ENCODE peak calls at places on chromosome 3, in seven cellular contexts. C, K, F, B, A, W and Z are unnamed samples.

GRCh38 chr3:169478566-169479313 is 184.8 kb downstream of the MECOM start:
- DNase-seq in A (no peak), K (no peak), W (no peak), B (no peak), F (no peak), C (peak), Z (no peak)

GRCh38 chr3:24704496-24704895 is 209.8 kb upstream of the THRB start:
- DNase-seq in W (no peak), B (no peak), C (peak), F (peak), K (no peak), A (no peak), Z (no peak)

GRCh38 chr3:186612721-186613636 is at the start of gene AHSG:
- DNase-seq in W (no peak), A (no peak), F (no peak), B (no peak), K (no peak), C (no peak), Z (no peak)

GRCh38 chr3:46489875-46490274 is 7.9 kb upstream of the RTP3 start:
- DNase-seq in B (peak), F (peak), W (no peak), C (peak), A (no peak), K (no peak), Z (no peak)

GRCh38 chr3:9730747-9731205 is 759 bp upstream of the BRPF1 start:
- DNase-seq in A (no peak), F (no peak), W (peak), B (no peak), C (no peak), K (no peak), Z (no peak)

GRCh38 chr3:99875573-99875924 is 57.9 kb downstream of the CMSS1 start:
- DNase-seq in C (peak), B (no peak), F (no peak), A (no peak), K (peak), W (peak), Z (no peak)

GRCh38 chr3:39290255-39290654 is 10.4 kb upstream of the CX3CR1 start:
- DNase-seq in C (no peak), B (no peak), K (no peak), A (no peak), F (no peak), W (no peak), Z (no peak)

GRCh38 chr3:161096771-161097367 is 8.3 kb downstream of the B3GALNT1 start:
- DNase-seq in F (peak), C (peak), A (no peak), B (peak), K (peak), W (peak), Z (peak)

GRCh38 chr3:105406268-105406667 is 39.6 kb downstream of the ALCAM start:
- DNase-seq in C (no peak), F (no peak), W (no peak), B (no peak), K (no peak), A (no peak), Z (no peak)

GRCh38 chr3:160665784-160666526 is 11.0 kb upstream of the ARL14 start:
- DNase-seq in B (no peak), W (no peak), F (peak), K (peak), C (peak), A (no peak), Z (no peak)

GRCh38 chr3:103210583-103210982 is 775.8 kb downstream of the ZPLD1 start:
- DNase-seq in B (no peak), K (no peak), A (no peak), F (no peak), C (no peak), W (no peak), Z (no peak)

GRCh38 chr3:195001261-195001660 is 269.7 kb downstream of the XXYLT1 start:
- DNase-seq in F (no peak), W (no peak), C (no peak), K (no peak), B (no peak), A (no peak), Z (no peak)

GRCh38 chr3:45617430-45618080 is 23.0 kb downstream of the LIMD1 start:
- DNase-seq in F (no peak), C (no peak), W (no peak), B (no peak), A (no peak), K (no peak), Z (no peak)

GRCh38 chr3:20023663-20024417 is 11.8 kb upstream of the PP2D1 start:
- DNase-seq in F (no peak), B (peak), C (peak), K (no peak), W (no peak), A (peak), Z (peak)

GRCh38 chr3:129633751-129634481 is 27.4 kb upstream of the PLXND1 start:
- DNase-seq in K (peak), F (peak), W (peak), B (no peak), A (no peak), C (no peak), Z (no peak)

GRCh38 chr3:46705022-46705530 is 3.9 kb downstream of the TMIE start:
- DNase-seq in C (peak), F (peak), A (peak), B (peak), W (peak), K (peak), Z (peak)

GRCh38 chr3:127629462-127630403 is 748 bp downstream of the PODXL2 start:
- DNase-seq in F (no peak), A (no peak), K (peak), C (no peak), W (no peak), B (peak), Z (no peak)

GRCh38 chr3:136576279-136577009 is 175.7 kb downstream of the STAG1 start:
- DNase-seq in C (no peak), W (no peak), B (no peak), F (no peak), K (no peak), A (no peak), Z (no peak)

GRCh38 chr3:169454823-169455222 is 208.7 kb downstream of the MECOM start:
- DNase-seq in B (no peak), K (no peak), W (no peak), A (no peak), C (peak), F (peak), Z (no peak)

GRCh38 chr3:32816439-32817194 is 1.2 kb upstream of the TRIM71 start:
- DNase-seq in A (no peak), B (no peak), C (peak), K (peak), W (peak), F (no peak), Z (peak)

GRCh38 chr3:105542604-105543003 is 175.9 kb downstream of the ALCAM start:
- DNase-seq in F (no peak), B (no peak), W (no peak), K (no peak), C (no peak), A (no peak), Z (no peak)

GRCh38 chr3:177410734-177411133 is 213.5 kb upstream of the TBL1XR1 start:
- DNase-seq in B (peak), A (no peak), W (no peak), K (peak), F (peak), C (no peak), Z (no peak)

GRCh38 chr3:155323063-155323666 is 29.7 kb upstream of the STRIT1 start:
- DNase-seq in B (peak), K (peak), F (peak), W (peak), A (no peak), C (peak), Z (peak)

GRCh38 chr3:32956750-32957570 is 5.5 kb downstream of the CCR4 start:
- DNase-seq in C (peak), A (no peak), B (no peak), K (no peak), W (no peak), F (no peak), Z (no peak)

GRCh38 chr3:11201246-11202024 is 47.1 kb downstream of the HRH1 start:
- DNase-seq in C (peak), K (no peak), F (peak), B (no peak), W (no peak), A (no peak), Z (no peak)

GRCh38 chr3:182979103-182979697 is 1.1 kb downstream of the DCUN1D1 start:
- DNase-seq in B (peak), C (peak), F (peak), W (no peak), K (no peak), A (no peak), Z (no peak)

DNA sequence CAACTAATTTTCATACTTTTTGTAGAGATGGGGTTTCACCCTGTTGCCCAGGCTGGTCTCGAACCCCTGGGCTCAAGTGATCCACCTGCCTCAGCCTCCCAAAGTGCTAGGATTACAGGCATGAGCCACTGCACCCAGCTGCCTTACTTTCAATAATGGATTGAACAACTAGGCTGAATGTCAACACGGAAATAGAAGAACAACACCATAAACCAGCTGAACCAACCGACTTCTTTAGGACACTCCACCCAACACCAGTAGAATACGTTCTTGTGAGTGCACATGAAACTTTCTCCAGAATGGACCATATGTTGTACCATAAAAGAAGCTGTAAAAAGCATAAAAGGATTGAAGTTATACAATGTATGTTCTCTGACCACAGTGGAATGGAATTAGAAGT is 42.9 kb downstream of the GXYLT2 start:
- DNase-seq in B (no peak), C (no peak), A (no peak), W (no peak), F (no peak), K (no peak), Z (no peak)
- TF ChIP-seq CTCF in B (no peak), C (no peak), A (no peak), W (no peak), F (no peak), K (no peak), Z (no peak)

GRCh38 chr3:18445421-18446066 is 20.4 kb upstream of the SATB1 start:
- DNase-seq in C (no peak), F (no peak), B (no peak), W (peak), A (no peak), K (peak), Z (no peak)
- TF ChIP-seq CTCF in C (no peak), F (no peak), B (no peak), W (no peak), A (no peak), K (no peak), Z (no peak)

GRCh38 chr3:31693346-31693745 is 160.6 kb downstream of the STT3B start:
- DNase-seq in K (no peak), F (peak), B (no peak), A (no peak), W (no peak), C (no peak), Z (no peak)

GRCh38 chr3:31696815-31697548 is 164.3 kb downstream of the STT3B start:
- DNase-seq in F (no peak), B (no peak), K (no peak), A (no peak), W (no peak), C (no peak), Z (no peak)

GRCh38 chr3:31692714-31693113 is 160.0 kb downstream of the STT3B start:
- DNase-seq in W (no peak), C (no peak), B (no peak), K (no peak), F (no peak), A (no peak), Z (no peak)

GRCh38 chr3:31696009-31696297 is 163.2 kb downstream of the STT3B start:
- DNase-seq in A (no peak), B (no peak), C (no peak), F (no peak), W (no peak), K (no peak), Z (no peak)

DNA sequence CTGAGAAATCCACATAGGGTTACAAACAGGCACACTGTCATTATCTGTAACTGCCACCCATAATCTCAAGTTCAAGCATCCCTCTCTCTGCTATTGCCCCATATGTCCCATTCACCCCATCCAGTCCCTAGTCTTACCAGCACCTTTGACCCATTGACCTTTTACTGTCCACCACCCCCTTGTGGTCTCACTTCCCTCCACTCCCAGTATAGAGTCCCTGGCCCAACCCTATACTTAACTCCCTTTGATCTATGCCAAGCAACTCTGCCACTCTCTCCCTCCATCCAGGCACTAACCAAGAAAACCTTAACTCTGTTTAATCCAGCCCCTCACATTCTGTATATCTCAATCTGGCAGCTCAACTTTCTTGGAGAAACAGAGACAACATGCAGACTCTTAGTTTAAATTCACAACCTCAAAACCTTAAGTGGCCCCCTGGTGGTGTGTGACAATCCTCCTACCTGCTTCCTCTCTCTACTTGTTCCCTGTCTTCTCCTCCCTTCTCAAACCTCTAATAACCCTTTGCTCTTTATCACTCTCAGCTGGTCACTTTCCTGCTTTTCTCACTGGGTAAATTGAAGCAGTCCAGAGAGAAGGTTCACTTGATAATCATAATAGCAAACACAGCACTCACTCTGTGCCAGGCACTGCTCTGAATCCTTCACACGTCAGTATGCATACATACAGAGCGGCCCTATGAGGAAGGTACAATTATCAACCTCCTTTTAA is 162.7 kb downstream of the STT3B start:
- DNase-seq in C (no peak), A (no peak), K (no peak), W (peak), B (peak), F (peak), Z (peak)
- TF ChIP-seq CTCF in C (peak), A (peak), K (peak), W (peak), B (peak), F (peak), Z (no peak)

GRCh38 chr3:58334013-58334321 is 1.3 kb downstream of the PXK start:
- DNase-seq in B (no peak), C (no peak), K (no peak), W (no peak), A (no peak), F (no peak), Z (no peak)
- TF ChIP-seq CTCF in B (no peak), C (no peak), K (no peak), W (no peak), A (no peak), F (no peak), Z (no peak)

GRCh38 chr3:71173421-71173975 is 410.0 kb downstream of the FOXP1 start:
- DNase-seq in A (no peak), F (no peak), K (no peak), W (no peak), B (no peak), C (peak), Z (no peak)

GRCh38 chr3:71172951-71173350 is 410.6 kb downstream of the FOXP1 start:
- DNase-seq in K (no peak), A (no peak), C (peak), F (no peak), W (no peak), B (no peak), Z (no peak)

GRCh38 chr3:71171246-71171645 is 412.3 kb downstream of the FOXP1 start:
- DNase-seq in A (no peak), W (no peak), B (no peak), K (no peak), C (no peak), F (no peak), Z (no peak)

GRCh38 chr3:71168961-71169411 is 414.5 kb downstream of the FOXP1 start:
- DNase-seq in F (no peak), W (no peak), C (peak), K (peak), B (no peak), A (no peak), Z (no peak)

DNA sequence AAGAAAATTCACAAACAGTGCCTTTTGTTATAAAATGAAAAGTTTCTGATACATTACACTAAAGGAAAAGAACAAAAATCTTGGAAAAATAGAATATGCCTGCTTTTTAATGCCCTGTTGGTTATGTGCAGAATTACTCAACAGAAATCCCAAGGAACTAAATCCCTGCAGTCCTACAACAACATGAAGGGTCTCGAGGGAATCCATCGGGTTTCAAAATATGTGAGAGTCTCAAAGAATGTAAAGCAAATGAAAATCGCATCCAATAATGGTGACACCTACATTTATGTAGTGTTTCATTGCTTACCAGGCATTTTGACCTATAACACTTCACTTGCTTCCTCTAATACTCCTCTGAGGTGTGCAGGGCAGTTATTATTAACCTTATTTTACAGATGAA is 411.4 kb downstream of the FOXP1 start:
- DNase-seq in W (no peak), B (no peak), K (no peak), A (no peak), C (peak), F (no peak), Z (no peak)
- TF ChIP-seq CTCF in W (no peak), B (no peak), K (no peak), A (no peak), C (no peak), F (no peak), Z (no peak)

GRCh38 chr3:69309810-69310209 is 76.1 kb downstream of the FRMD4B start:
- DNase-seq in K (peak), B (no peak), A (no peak), C (peak), F (peak), W (peak), Z (peak)
- TF ChIP-seq CTCF in K (peak), B (peak), A (peak), C (peak), F (peak), W (peak), Z (no peak)